ENCODE peak calls at places on chromosomes 5 and 9, in eight cellular contexts. One of them, this sample, is unnamed.

GRCh38 chr9:124770359-124771020 is 621 bp downstream of the NR6A1 start:
- DNase-seq in CD8-positive, alpha-beta T cell: no peak
- DNase-seq in dorsolateral prefrontal cortex: no peak
- DNase-seq in foreskin keratinocyte: no peak
- DNase-seq in tibial nerve: no peak
- DNase-seq in IMR-90: no peak
- DNase-seq in GM23338: peak
- DNase-seq in left ventricle myocardium inferior: no peak
- DNase-seq in this sample: no peak

GRCh38 chr9:129380961-129381401 is 202.9 kb upstream of the IER5L start:
- DNase-seq in CD8-positive, alpha-beta T cell: no peak
- DNase-seq in dorsolateral prefrontal cortex: peak
- DNase-seq in foreskin keratinocyte: no peak
- DNase-seq in tibial nerve: no peak
- DNase-seq in IMR-90: no peak
- DNase-seq in GM23338: peak
- DNase-seq in left ventricle myocardium inferior: no peak
- DNase-seq in this sample: no peak

GRCh38 chr5:168177831-168178450 is 113.5 kb upstream of the WWC1 start:
- DNase-seq in CD8-positive, alpha-beta T cell: no peak
- DNase-seq in dorsolateral prefrontal cortex: no peak
- DNase-seq in foreskin keratinocyte: no peak
- DNase-seq in tibial nerve: no peak
- DNase-seq in IMR-90: no peak
- DNase-seq in GM23338: peak
- DNase-seq in left ventricle myocardium inferior: peak
- DNase-seq in this sample: no peak

GRCh38 chr9:127035948-127036347 is 86.5 kb downstream of the ANGPTL2 start:
- DNase-seq in CD8-positive, alpha-beta T cell: no peak
- DNase-seq in dorsolateral prefrontal cortex: no peak
- DNase-seq in foreskin keratinocyte: no peak
- DNase-seq in tibial nerve: peak
- DNase-seq in IMR-90: no peak
- DNase-seq in GM23338: no peak
- DNase-seq in left ventricle myocardium inferior: peak
- DNase-seq in this sample: no peak

GRCh38 chr5:127210082-127210481 is 80.5 kb upstream of the MEGF10 start:
- DNase-seq in CD8-positive, alpha-beta T cell: no peak
- DNase-seq in dorsolateral prefrontal cortex: no peak
- DNase-seq in foreskin keratinocyte: no peak
- DNase-seq in tibial nerve: no peak
- DNase-seq in IMR-90: no peak
- DNase-seq in GM23338: no peak
- DNase-seq in left ventricle myocardium inferior: no peak
- DNase-seq in this sample: no peak

GRCh38 chr9:126171641-126172040 is 155.0 kb upstream of the MVB12B start:
- DNase-seq in CD8-positive, alpha-beta T cell: no peak
- DNase-seq in dorsolateral prefrontal cortex: no peak
- DNase-seq in foreskin keratinocyte: no peak
- DNase-seq in tibial nerve: no peak
- DNase-seq in IMR-90: no peak
- DNase-seq in GM23338: no peak
- DNase-seq in left ventricle myocardium inferior: no peak
- DNase-seq in this sample: no peak

GRCh38 chr5:142521706-142522105 is 164.2 kb downstream of the FGF1 start:
- DNase-seq in CD8-positive, alpha-beta T cell: no peak
- DNase-seq in dorsolateral prefrontal cortex: no peak
- DNase-seq in foreskin keratinocyte: no peak
- DNase-seq in tibial nerve: no peak
- DNase-seq in IMR-90: peak
- DNase-seq in GM23338: no peak
- DNase-seq in left ventricle myocardium inferior: no peak
- DNase-seq in this sample: no peak

GRCh38 chr9:129419382-129419899 is 201.5 kb downstream of the C9orf50 start:
- DNase-seq in CD8-positive, alpha-beta T cell: no peak
- DNase-seq in dorsolateral prefrontal cortex: no peak
- DNase-seq in foreskin keratinocyte: no peak
- DNase-seq in tibial nerve: no peak
- DNase-seq in IMR-90: no peak
- DNase-seq in GM23338: no peak
- DNase-seq in left ventricle myocardium inferior: no peak
- DNase-seq in this sample: no peak

DNA sequence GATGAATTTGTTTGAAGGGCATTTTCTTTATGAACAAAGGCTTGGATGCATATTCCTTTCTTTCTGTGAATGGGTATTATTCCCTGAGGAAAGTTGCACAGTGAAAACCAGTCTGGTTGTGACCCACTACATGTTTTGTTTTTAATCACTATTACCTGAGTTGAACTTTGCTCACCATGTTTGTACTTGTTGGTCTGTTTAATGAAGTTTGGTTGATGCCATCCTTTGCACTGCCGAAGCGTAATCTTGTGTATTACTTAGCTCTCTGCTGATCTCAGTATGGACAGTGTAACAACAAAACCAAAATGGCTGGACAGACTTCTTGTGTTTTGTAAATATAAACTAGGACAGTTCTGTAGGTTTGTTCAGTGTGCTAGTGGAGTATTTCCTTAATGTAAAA is 38.1 kb downstream of the UGCG start:
- DNase-seq in CD8-positive, alpha-beta T cell: no peak
- DNase-seq in dorsolateral prefrontal cortex: no peak
- DNase-seq in foreskin keratinocyte: no peak
- DNase-seq in tibial nerve: no peak
- DNase-seq in IMR-90: no peak
- DNase-seq in GM23338: no peak
- DNase-seq in left ventricle myocardium inferior: no peak
- DNase-seq in this sample: no peak
- H3K27ac ChIP-seq in CD8-positive, alpha-beta T cell: no peak
- H3K27ac ChIP-seq in dorsolateral prefrontal cortex: no peak
- H3K27ac ChIP-seq in foreskin keratinocyte: no peak
- H3K27ac ChIP-seq in tibial nerve: no peak
- H3K27ac ChIP-seq in IMR-90: no peak
- H3K27ac ChIP-seq in GM23338: no peak
- H3K27ac ChIP-seq in left ventricle myocardium inferior: no peak
- H3K27ac ChIP-seq in this sample: peak

DNA sequence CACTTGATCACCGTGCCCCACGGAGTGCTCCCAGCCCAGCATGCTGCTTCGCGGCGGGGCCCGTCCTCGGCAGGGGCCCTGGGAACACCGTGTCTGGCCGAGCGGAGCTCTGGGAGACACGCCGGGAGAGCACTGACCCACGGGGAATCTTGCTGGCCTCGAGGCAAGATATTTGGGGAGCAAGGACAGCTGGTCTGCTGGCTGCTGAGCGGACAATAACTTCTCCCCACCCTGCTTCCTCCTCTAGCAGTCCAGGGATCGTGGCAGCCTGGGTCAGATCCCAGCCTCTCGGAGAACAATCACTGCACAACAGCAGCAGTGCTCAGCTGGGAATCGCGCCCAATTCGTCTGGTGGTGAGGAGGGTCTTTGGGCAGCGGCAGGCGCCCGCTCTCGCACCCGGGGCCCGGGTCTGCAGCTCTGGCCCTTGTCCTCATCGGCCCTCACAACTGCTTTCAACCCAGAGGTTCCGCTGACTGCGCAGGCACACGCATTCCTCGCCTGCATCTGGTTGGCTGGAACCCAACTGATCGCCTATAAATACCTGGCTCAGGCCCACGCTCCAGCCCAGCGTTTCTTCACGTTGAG is 43.4 kb downstream of the DBH start:
- DNase-seq in CD8-positive, alpha-beta T cell: no peak
- DNase-seq in dorsolateral prefrontal cortex: no peak
- DNase-seq in foreskin keratinocyte: no peak
- DNase-seq in tibial nerve: no peak
- DNase-seq in IMR-90: no peak
- DNase-seq in GM23338: no peak
- DNase-seq in left ventricle myocardium inferior: peak
- DNase-seq in this sample: no peak
- H3K27ac ChIP-seq in CD8-positive, alpha-beta T cell: no peak
- H3K27ac ChIP-seq in dorsolateral prefrontal cortex: peak
- H3K27ac ChIP-seq in foreskin keratinocyte: no peak
- H3K27ac ChIP-seq in tibial nerve: no peak
- H3K27ac ChIP-seq in IMR-90: no peak
- H3K27ac ChIP-seq in GM23338: no peak
- H3K27ac ChIP-seq in left ventricle myocardium inferior: peak
- H3K27ac ChIP-seq in this sample: no peak

GRCh38 chr5:137498736-137499505 is at the start of gene SPOCK1:
- DNase-seq in CD8-positive, alpha-beta T cell: peak
- DNase-seq in dorsolateral prefrontal cortex: peak
- DNase-seq in foreskin keratinocyte: no peak
- DNase-seq in tibial nerve: peak
- DNase-seq in IMR-90: peak
- DNase-seq in GM23338: peak
- DNase-seq in left ventricle myocardium inferior: peak
- DNase-seq in this sample: peak
- H3K27ac ChIP-seq in CD8-positive, alpha-beta T cell: no peak
- H3K27ac ChIP-seq in dorsolateral prefrontal cortex: peak
- H3K27ac ChIP-seq in foreskin keratinocyte: no peak
- H3K27ac ChIP-seq in tibial nerve: peak
- H3K27ac ChIP-seq in IMR-90: no peak
- H3K27ac ChIP-seq in GM23338: no peak
- H3K27ac ChIP-seq in left ventricle myocardium inferior: no peak
- H3K27ac ChIP-seq in this sample: no peak

DNA sequence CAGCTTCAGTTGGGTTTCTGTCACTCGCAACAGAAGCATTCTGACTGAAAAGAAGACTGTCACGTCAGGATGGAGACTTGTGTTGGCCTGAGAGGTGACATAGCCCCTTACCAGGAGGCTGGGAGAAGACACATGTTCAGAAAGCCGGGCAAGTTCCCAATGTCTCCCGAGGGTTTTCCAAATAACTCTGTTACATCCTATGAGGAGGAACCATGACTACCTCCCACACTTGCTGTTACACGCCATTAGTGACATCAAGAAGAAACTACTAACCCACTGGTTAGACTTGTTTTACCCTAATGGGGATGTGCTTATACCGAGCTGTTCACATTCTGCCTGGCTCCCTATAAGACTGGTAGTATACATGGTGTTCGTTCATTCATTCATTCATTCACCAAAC is 33.3 kb downstream of the SH3PXD2B start:
- DNase-seq in CD8-positive, alpha-beta T cell: no peak
- DNase-seq in dorsolateral prefrontal cortex: no peak
- DNase-seq in foreskin keratinocyte: peak
- DNase-seq in tibial nerve: no peak
- DNase-seq in IMR-90: no peak
- DNase-seq in GM23338: no peak
- DNase-seq in left ventricle myocardium inferior: no peak
- DNase-seq in this sample: no peak
- H3K27ac ChIP-seq in CD8-positive, alpha-beta T cell: no peak
- H3K27ac ChIP-seq in dorsolateral prefrontal cortex: peak
- H3K27ac ChIP-seq in foreskin keratinocyte: peak
- H3K27ac ChIP-seq in tibial nerve: peak
- H3K27ac ChIP-seq in IMR-90: peak
- H3K27ac ChIP-seq in GM23338: no peak
- H3K27ac ChIP-seq in left ventricle myocardium inferior: peak
- H3K27ac ChIP-seq in this sample: peak

GRCh38 chr9:4070266-4070665 is 229.6 kb downstream of the GLIS3 start:
- DNase-seq in CD8-positive, alpha-beta T cell: no peak
- DNase-seq in dorsolateral prefrontal cortex: no peak
- DNase-seq in foreskin keratinocyte: no peak
- DNase-seq in tibial nerve: no peak
- DNase-seq in IMR-90: no peak
- DNase-seq in GM23338: no peak
- DNase-seq in left ventricle myocardium inferior: no peak
- DNase-seq in this sample: no peak

GRCh38 chr9:4068914-4069313 is 231.0 kb downstream of the GLIS3 start:
- DNase-seq in CD8-positive, alpha-beta T cell: no peak
- DNase-seq in dorsolateral prefrontal cortex: no peak
- DNase-seq in foreskin keratinocyte: no peak
- DNase-seq in tibial nerve: no peak
- DNase-seq in IMR-90: no peak
- DNase-seq in GM23338: no peak
- DNase-seq in left ventricle myocardium inferior: no peak
- DNase-seq in this sample: no peak

GRCh38 chr9:4068449-4068848 is 231.4 kb downstream of the GLIS3 start:
- DNase-seq in CD8-positive, alpha-beta T cell: no peak
- DNase-seq in dorsolateral prefrontal cortex: no peak
- DNase-seq in foreskin keratinocyte: no peak
- DNase-seq in tibial nerve: no peak
- DNase-seq in IMR-90: no peak
- DNase-seq in GM23338: no peak
- DNase-seq in left ventricle myocardium inferior: no peak
- DNase-seq in this sample: no peak

GRCh38 chr9:4066682-4067081 is 233.2 kb downstream of the GLIS3 start:
- DNase-seq in CD8-positive, alpha-beta T cell: no peak
- DNase-seq in dorsolateral prefrontal cortex: no peak
- DNase-seq in foreskin keratinocyte: no peak
- DNase-seq in tibial nerve: no peak
- DNase-seq in IMR-90: no peak
- DNase-seq in GM23338: no peak
- DNase-seq in left ventricle myocardium inferior: no peak
- DNase-seq in this sample: no peak

DNA sequence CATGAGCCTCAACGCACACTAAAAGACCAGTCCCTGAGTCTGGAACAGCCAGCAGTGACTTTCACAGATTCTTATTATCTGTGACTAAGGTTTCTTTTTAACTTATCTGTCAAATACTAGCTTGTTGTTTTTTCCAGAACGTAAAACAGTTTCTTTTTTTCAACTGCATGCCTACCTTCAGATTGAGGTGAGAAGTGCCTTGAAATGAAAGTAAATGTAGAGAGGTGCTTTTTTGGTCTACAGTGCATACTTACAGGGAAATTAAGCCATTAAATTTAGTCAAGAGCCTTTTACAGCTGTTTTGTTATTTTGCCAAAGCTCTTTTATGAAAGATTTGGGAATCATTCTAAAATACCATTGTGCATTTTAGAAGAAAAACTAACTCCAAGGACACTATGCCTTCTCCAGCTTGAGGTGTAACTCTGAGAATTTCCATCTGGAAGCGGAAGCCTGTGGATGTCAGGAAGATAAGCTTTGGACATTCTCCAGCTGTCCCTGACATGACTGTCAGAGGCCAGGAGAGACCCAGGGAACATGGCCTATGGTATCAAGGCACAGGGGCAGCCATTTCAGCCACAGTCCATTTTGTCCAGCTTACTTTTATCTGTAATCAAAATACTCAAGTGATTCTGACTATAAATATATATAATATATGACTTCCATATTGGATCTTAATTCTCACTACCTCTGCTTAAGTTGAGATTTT is 230.3 kb downstream of the GLIS3 start:
- DNase-seq in CD8-positive, alpha-beta T cell: no peak
- DNase-seq in dorsolateral prefrontal cortex: no peak
- DNase-seq in foreskin keratinocyte: no peak
- DNase-seq in tibial nerve: no peak
- DNase-seq in IMR-90: no peak
- DNase-seq in GM23338: no peak
- DNase-seq in left ventricle myocardium inferior: no peak
- DNase-seq in this sample: no peak
- H3K27ac ChIP-seq in CD8-positive, alpha-beta T cell: no peak
- H3K27ac ChIP-seq in dorsolateral prefrontal cortex: no peak
- H3K27ac ChIP-seq in foreskin keratinocyte: no peak
- H3K27ac ChIP-seq in tibial nerve: no peak
- H3K27ac ChIP-seq in IMR-90: no peak
- H3K27ac ChIP-seq in GM23338: no peak
- H3K27ac ChIP-seq in left ventricle myocardium inferior: peak
- H3K27ac ChIP-seq in this sample: no peak